ENCODE peak calls at places on chromosome 2, in seven cellular contexts. Z is IMR-90, B is tibial artery, T is GM23338, S is esophagus squamous epithelium, P is A673, O is GM23248. E is an unnamed sample.

GRCh38 chr2:181784556-181784955 is 104.2 kb upstream of the NEUROD1 start:
- DNase-seq in T (no peak), Z (peak; percentile 68), P (no peak), S (no peak), O (peak; percentile 50), B (no peak), E (no peak)

GRCh38 chr2:35530615-35531135 is 824.9 kb upstream of the CRIM1 start:
- DNase-seq in B (no peak), Z (no peak), T (no peak), S (no peak), P (no peak), O (no peak), E (no peak)

GRCh38 chr2:38959938-38960608 is 70.4 kb downstream of the ARHGEF33 start:
- DNase-seq in B (peak; percentile 69), P (peak; percentile 83), T (peak; percentile 94), S (no peak), Z (peak; percentile 85), O (peak; percentile 96), E (no peak)

GRCh38 chr2:62287895-62288589 is 92.1 kb downstream of the B3GNT2 start:
- DNase-seq in Z (no peak), T (no peak), S (no peak), P (peak; percentile 57), O (peak; percentile 58), B (peak; percentile 43), E (peak; percentile 75)

GRCh38 chr2:106542730-106543359 is 55.7 kb downstream of the CD8B2 start:
- DNase-seq in B (peak; percentile 66), Z (peak; percentile 19), S (no peak), T (peak; percentile 78), P (peak; percentile 69), O (peak; percentile 50), E (peak; percentile 78)

GRCh38 chr2:136000502-136000901 is 15.1 kb upstream of the DARS1 start:
- DNase-seq in S (no peak), O (no peak), T (no peak), P (no peak), Z (no peak), B (no peak), E (no peak)

GRCh38 chr2:71736986-71737385 is 283.6 kb downstream of the DYSF start:
- DNase-seq in S (no peak), O (no peak), Z (no peak), T (no peak), B (no peak), P (peak; percentile 72), E (no peak)

GRCh38 chr2:241309684-241310117 is 5.8 kb downstream of the HDLBP start:
- DNase-seq in B (no peak), T (no peak), O (peak; percentile 80), S (no peak), Z (peak; percentile 61), P (no peak), E (no peak)

GRCh38 chr2:98464772-98465310 is 20.2 kb downstream of the INPP4A start:
- DNase-seq in T (no peak), S (no peak), P (peak; percentile 67), B (no peak), Z (no peak), O (no peak), E (no peak)

GRCh38 chr2:43278683-43279220 is 52.3 kb upstream of the ZFP36L2 start:
- DNase-seq in O (no peak), B (no peak), P (no peak), Z (no peak), T (no peak), S (no peak), E (no peak)

GRCh38 chr2:221410487-221410886 is 161.6 kb downstream of the EPHA4 start:
- DNase-seq in B (no peak), P (no peak), O (no peak), S (no peak), Z (no peak), T (no peak), E (no peak)

GRCh38 chr2:121955313-121956211 is 200.1 kb downstream of the TSN start:
- DNase-seq in O (no peak), Z (no peak), S (no peak), T (no peak), P (no peak), B (no peak), E (no peak)

GRCh38 chr2:176960736-176961135 is 251.9 kb upstream of the HNRNPA3 start:
- DNase-seq in S (no peak), B (no peak), P (no peak), O (no peak), Z (no peak), T (peak; percentile 7), E (no peak)

GRCh38 chr2:144659731-144660275 is 139.9 kb upstream of the ZEB2 start:
- DNase-seq in O (peak; percentile 94), P (no peak), T (no peak), Z (peak; percentile 88), S (no peak), B (peak; percentile 42), E (peak; percentile 69)

GRCh38 chr2:6580982-6581381 is 284.7 kb downstream of the CMPK2 start:
- DNase-seq in O (peak; percentile 62), P (peak; percentile 55), B (no peak), Z (peak; percentile 85), T (no peak), S (no peak), E (no peak)

GRCh38 chr2:228698963-228699362 is 517.5 kb upstream of the SPHKAP start:
- DNase-seq in T (no peak), B (no peak), Z (no peak), P (no peak), O (no peak), S (no peak), E (no peak)

GRCh38 chr2:194079989-194080388 is 1577.0 kb upstream of the SLC39A10 start:
- DNase-seq in O (no peak), P (no peak), T (no peak), S (no peak), Z (no peak), B (no peak), E (no peak)

GRCh38 chr2:212359425-212360067 is 179.1 kb downstream of the ERBB4 start:
- DNase-seq in Z (no peak), P (no peak), T (no peak), B (no peak), S (no peak), O (no peak), E (no peak)

GRCh38 chr2:105443610-105444598 is 45.1 kb upstream of the FHL2 start:
- DNase-seq in S (no peak), O (no peak), Z (peak; percentile 50), B (no peak), T (no peak), P (no peak), E (no peak)

GRCh38 chr2:191012346-191012745 is 1.6 kb downstream of the STAT1 start:
- DNase-seq in B (no peak), T (no peak), Z (no peak), S (no peak), P (no peak), O (no peak), E (no peak)

GRCh38 chr2:226556050-226556449 is 243.6 kb downstream of the IRS1 start:
- DNase-seq in T (no peak), S (no peak), B (no peak), O (no peak), Z (peak; percentile 15), P (no peak), E (no peak)

GRCh38 chr2:190043441-190043840 is 19.1 kb downstream of the MSTN start:
- DNase-seq in O (peak; percentile 65), Z (peak; percentile 14), T (no peak), B (no peak), P (no peak), S (no peak), E (no peak)

GRCh38 chr2:38697116-38697840 is 31.4 kb downstream of the GALM start:
- DNase-seq in O (no peak), T (no peak), Z (no peak), P (no peak), S (no peak), B (no peak), E (no peak)

GRCh38 chr2:65390134-65390533 is 42.3 kb downstream of the SPRED2 start:
- DNase-seq in T (no peak), B (no peak), O (no peak), S (no peak), Z (no peak), P (no peak), E (no peak)

GRCh38 chr2:128492966-128493811 is 174.5 kb upstream of the HS6ST1 start:
- DNase-seq in P (no peak), Z (no peak), S (no peak), O (no peak), B (no peak), T (peak; percentile 66), E (peak; percentile 52)

GRCh38 chr2:221572821-221573429 is 821 bp upstream of the EPHA4 start:
- DNase-seq in B (peak; percentile 29), S (no peak), T (peak; percentile 50), Z (peak; percentile 47), O (peak; percentile 71), P (peak; percentile 64), E (no peak)

GRCh38 chr2:239307921-239308620 is 92.7 kb downstream of the HDAC4 start:
- DNase-seq in P (no peak), T (no peak), Z (no peak), B (peak; percentile 18), S (no peak), O (peak; percentile 36), E (peak; percentile 62)
- H3K27ac ChIP-seq in P (no peak overlapping the region), T (no peak overlapping the region), Z (peak overlapping the region; percentile 76), B (peak overlapping the region; percentile 41), S (peak overlapping the region; percentile 53), O (peak overlapping the region; percentile 76), E (peak overlapping the region; percentile 71)

DNA sequence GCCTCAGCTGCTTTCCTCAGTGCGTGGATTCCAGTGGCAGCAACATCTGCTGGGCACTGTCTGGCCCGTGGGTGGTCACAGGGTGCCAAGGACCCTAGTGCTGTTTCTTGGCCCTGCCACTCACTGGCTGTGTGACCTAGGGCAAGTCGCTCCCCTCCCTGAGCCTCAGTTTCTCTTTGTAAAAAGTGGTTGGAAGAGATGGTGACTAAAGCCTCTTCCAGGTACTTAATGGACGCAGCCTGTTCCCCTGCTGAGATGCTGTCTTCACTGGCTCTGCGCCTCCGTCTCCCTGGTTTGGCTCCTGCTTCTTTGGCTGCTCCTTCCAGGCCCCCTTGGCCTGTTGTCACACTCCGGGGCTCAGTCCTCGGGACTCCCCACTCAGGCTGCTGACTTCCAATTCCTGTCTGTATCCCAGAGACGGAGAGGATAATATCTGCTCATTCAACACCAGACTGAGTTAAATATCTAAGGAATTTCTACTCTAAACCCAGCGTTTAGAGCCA is 42.3 kb downstream of the ATOH8 start:
- DNase-seq in T (no peak), P (no peak), B (peak; percentile 45), S (no peak), Z (no peak), O (no peak), E (peak; percentile 57)
- H3K4me1 ChIP-seq in T (no peaks in the 10 kb centered on the region), P (peaks cover 8% of the 10 kb centered on the region), B (peaks cover 62% of the 10 kb centered on the region), S (peaks cover 46% of the 10 kb centered on the region), Z (peaks cover 42% of the 10 kb centered on the region), O (peaks cover 31% of the 10 kb centered on the region), E (peaks cover 51% of the 10 kb centered on the region)

GRCh38 chr2:3776311-3776710 is 72.9 kb downstream of the DCDC2C start:
- DNase-seq in P (no peak), O (no peak), Z (no peak), T (no peak), B (no peak), S (no peak), E (no peak)
- H3K27me3 ChIP-seq in P (no peaks in the 10 kb centered on the region), O (peaks cover 26% of the 10 kb centered on the region), Z (no peaks in the 10 kb centered on the region), T (no peaks in the 10 kb centered on the region), B (no peaks in the 10 kb centered on the region), S (peaks cover 30% of the 10 kb centered on the region), E (no peaks in the 10 kb centered on the region)

DNA sequence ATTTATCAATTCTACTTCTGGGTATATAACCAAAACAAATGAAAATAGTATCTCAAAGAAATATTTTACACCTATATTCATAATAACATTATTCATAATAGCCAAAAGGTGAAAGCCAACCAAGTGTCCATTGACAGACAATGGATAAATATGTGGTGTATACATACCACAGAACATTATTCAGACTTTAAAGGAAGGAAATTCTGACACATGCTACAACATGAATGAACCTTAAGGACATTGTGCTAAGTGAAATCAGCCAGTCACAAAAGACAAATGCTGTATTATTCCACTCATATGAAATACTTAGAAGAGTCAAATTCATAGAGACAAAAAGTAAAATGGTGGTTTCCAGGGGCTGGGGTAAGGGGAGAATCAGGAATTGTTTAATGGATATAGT is 370.5 kb upstream of the CHAC2 start:
- DNase-seq in Z (no peak), O (no peak), S (no peak), P (no peak), B (no peak), T (no peak), E (no peak)
- H3K27ac ChIP-seq in Z (no peak overlapping the region), O (no peak overlapping the region), S (no peak overlapping the region), P (no peak overlapping the region), B (no peak overlapping the region), T (no peak overlapping the region), E (no peak overlapping the region)

E was measured in suprapubic skin.